ENCODE peak calls at places on chromosome 1, in four cellular contexts. M is CD8-positive, alpha-beta memory T cell; F is CD8-positive, alpha-beta T cell; R is spleen. U is an unnamed sample.

GRCh38 chr1:153849487-153850185 is 73.1 kb downstream of the GATAD2B start:
- DNase-seq in M (no peak), F (no peak), R (no peak), U (no peak)

GRCh38 chr1:242055921-242056320 is 57.0 kb upstream of the MAP1LC3C start:
- DNase-seq in R (no peak), F (no peak), M (no peak), U (no peak)

GRCh38 chr1:19344372-19344810 is 32.3 kb downstream of the SLC66A1 start:
- DNase-seq in M (peak; percentile 57), F (peak; percentile 21), R (no peak), U (no peak)

GRCh38 chr1:242890211-242890741 is 364.8 kb downstream of the CEP170 start:
- DNase-seq in F (no peak), M (no peak), R (no peak), U (peak; percentile 7)

GRCh38 chr1:216175714-216176113 is 247.5 kb downstream of the USH2A start:
- DNase-seq in F (no peak), M (no peak), R (no peak), U (peak; percentile 37)

GRCh38 chr1:50645147-50645546 is 221.9 kb upstream of the DMRTA2 start:
- DNase-seq in M (no peak), R (no peak), F (no peak), U (no peak)

GRCh38 chr1:89298461-89298860 is 25.8 kb upstream of the GBP5 start:
- DNase-seq in M (no peak), R (no peak), F (no peak), U (no peak)

GRCh38 chr1:198472123-198472522 is 68.4 kb downstream of the ATP6V1G3 start:
- DNase-seq in R (no peak), M (no peak), F (no peak), U (no peak)

GRCh38 chr1:161848676-161849075 is 82.6 kb downstream of the ATF6 start:
- DNase-seq in M (no peak), R (no peak), F (no peak), U (no peak)

GRCh38 chr1:88098881-88099280 is 585.2 kb upstream of the PKN2 start:
- DNase-seq in R (no peak), M (no peak), F (no peak), U (no peak)

GRCh38 chr1:2999571-2999970 is 21.7 kb upstream of the ACTRT2 start:
- DNase-seq in M (no peak), F (no peak), R (peak; percentile 28), U (no peak)

GRCh38 chr1:188371295-188371806 is 1542.6 kb downstream of the PLA2G4A start:
- DNase-seq in F (no peak), R (no peak), M (no peak), U (no peak)

GRCh38 chr1:161171696-161172095 is 5.5 kb downstream of the PPOX start:
- DNase-seq in M (no peak), R (peak; percentile 61), F (no peak), U (no peak)

GRCh38 chr1:47186267-47187185 is 3.3 kb downstream of the PDZK1IP1 start:
- DNase-seq in F (no peak), R (peak; percentile 69), M (no peak), U (no peak)

GRCh38 chr1:209132736-209133467 is 450.6 kb upstream of the CAMK1G start:
- DNase-seq in F (no peak), M (no peak), R (no peak), U (no peak)

GRCh38 chr1:94265931-94266330 is 28.5 kb upstream of the ARHGAP29 start:
- DNase-seq in M (no peak), R (no peak), F (no peak), U (no peak)

GRCh38 chr1:1463312-1463711 is 8.3 kb upstream of the ATAD3B start:
- DNase-seq in F (no peak), M (no peak), R (no peak), U (no peak)

GRCh38 chr1:203454986-203455471 is 20.6 kb upstream of the PRELP start:
- DNase-seq in F (no peak), R (no peak), M (no peak), U (no peak)

GRCh38 chr1:38119000-38119399 is 72.4 kb upstream of the POU3F1 start:
- DNase-seq in F (no peak), R (peak; percentile 12), M (no peak), U (no peak)

GRCh38 chr1:243924588-243925349 is 74.7 kb upstream of the AKT3 start:
- DNase-seq in M (no peak), R (no peak), F (no peak), U (no peak)

GRCh38 chr1:150487763-150488115 is 520 bp downstream of the TARS2 start:
- DNase-seq in M (no peak), F (no peak), R (peak; percentile 54), U (no peak)

GRCh38 chr1:245990315-245991022 is 516.6 kb downstream of the SMYD3 start:
- DNase-seq in F (no peak), R (no peak), M (no peak), U (no peak)

GRCh38 chr1:243345205-243345604 is 89.4 kb downstream of the SDCCAG8 start:
- DNase-seq in M (no peak), F (no peak), R (no peak), U (no peak)

GRCh38 chr1:47418681-47419272 is 2.7 kb downstream of the FOXE3 start:
- DNase-seq in R (no peak), F (no peak), M (no peak), U (no peak)

GRCh38 chr1:190170321-190170720 is 307.3 kb downstream of the BRINP3 start:
- DNase-seq in R (no peak), F (no peak), M (no peak), U (no peak)

GRCh38 chr1:228899421-228899956 is 164.2 kb downstream of the RHOU start:
- DNase-seq in R (peak; percentile 71), F (no peak), M (no peak), U (no peak)

GRCh38 chr1:54965624-54966340 is 14.6 kb upstream of the TMEM61 start:
- DNase-seq in M (no peak), F (no peak), R (peak; percentile 82), U (no peak)

GRCh38 chr1:54475357-54476230 is 69.4 kb upstream of the SSBP3 start:
- DNase-seq in F (peak; percentile 34), R (peak; percentile 80), M (peak; percentile 83), U (no peak)

GRCh38 chr1:6496360-6496704 is 4.9 kb upstream of the PLEKHG5 start:
- DNase-seq in R (no peak), F (no peak), M (no peak), U (no peak)

GRCh38 chr1:206735553-206736031 is 35.0 kb upstream of the IL19 start:
- DNase-seq in M (no peak), F (no peak), R (no peak), U (no peak)

GRCh38 chr1:36366091-36366661 is 19.5 kb downstream of the STK40 start:
- DNase-seq in F (peak; percentile 40), M (peak; percentile 73), R (peak; percentile 91), U (no peak)

GRCh38 chr1:230642263-230642959 is at the start of gene COG2:
- DNase-seq in F (peak; percentile 96), M (peak; percentile 94), R (peak; percentile 99), U (peak; percentile 82)

GRCh38 chr1:15858069-15858670 is 10.7 kb downstream of the SPEN start:
- DNase-seq in R (no peak), M (no peak), F (no peak), U (no peak)

GRCh38 chr1:169207825-169208520 is 101.5 kb downstream of the ATP1B1 start:
- DNase-seq in R (no peak), M (no peak), F (no peak), U (no peak)

DNA sequence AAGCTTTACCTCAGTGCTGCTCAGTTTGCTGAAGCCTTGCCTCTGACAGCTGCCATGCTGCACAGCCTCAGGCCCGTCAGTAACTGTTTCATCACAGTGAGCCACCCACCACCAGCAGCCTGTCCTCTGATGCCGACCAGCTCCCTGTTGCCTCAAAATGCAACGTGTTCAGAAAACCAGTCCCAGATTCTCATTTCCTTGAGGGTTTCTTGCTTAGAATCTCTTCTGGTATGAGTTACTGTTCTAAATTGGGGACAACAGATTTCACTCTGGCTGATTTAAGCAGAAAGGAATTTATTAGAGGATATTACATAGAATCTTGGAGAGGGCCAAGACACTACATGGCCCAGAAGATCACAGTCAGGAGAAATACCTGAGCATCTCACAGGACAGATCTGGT is 11.0 kb downstream of the UBL4B start:
- DNase-seq in F (no peak), M (no peak), R (peak; percentile 20), U (no peak)
- H3K4me3 ChIP-seq in F (no peak overlapping the region), M (no peak overlapping the region), R (no peak overlapping the region), U (no peak overlapping the region)

GRCh38 chr1:81492628-81493027 is 308.1 kb upstream of the ADGRL2 start:
- DNase-seq in R (no peak), F (no peak), M (no peak), U (no peak)
- H3K4me1 ChIP-seq in R (no peaks in the 10 kb centered on the region), F (no peaks in the 10 kb centered on the region), M (no peaks in the 10 kb centered on the region), U (no peaks in the 10 kb centered on the region)

GRCh38 chr1:25433389-25434186 is 2.9 kb downstream of the MACO1 start:
- DNase-seq in F (no peak), M (no peak), R (no peak), U (no peak)
- H3K4me3 ChIP-seq in F (no peak overlapping the region), M (no peak overlapping the region), R (no peak overlapping the region), U (no peak overlapping the region)

GRCh38 chr1:8467308-8467707 is 149.4 kb downstream of the SLC45A1 start:
- DNase-seq in R (no peak), M (no peak), F (no peak), U (no peak)
- H3K4me1 ChIP-seq in R (peaks cover 62% of the 10 kb centered on the region), M (peaks cover 17% of the 10 kb centered on the region), F (peaks cover 15% of the 10 kb centered on the region), U (peaks cover 6% of the 10 kb centered on the region)

GRCh38 chr1:194289569-194290266 is 1103.3 kb upstream of the B3GALT2 start:
- DNase-seq in F (peak; percentile 17), R (no peak), M (peak; percentile 73), U (no peak)
- H3K4me3 ChIP-seq in F (peak overlapping the region; percentile 2), R (no peak overlapping the region), M (no peak overlapping the region), U (no peak overlapping the region)

GRCh38 chr1:10939654-10940450 is 72.6 kb upstream of the TARDBP start:
- DNase-seq in M (no peak), R (no peak), F (no peak), U (no peak)

GRCh38 chr1:10938741-10939417 is 73.6 kb upstream of the TARDBP start:
- DNase-seq in M (no peak), R (no peak), F (no peak), U (no peak)

GRCh38 chr1:10935724-10936123 is 76.7 kb upstream of the TARDBP start:
- DNase-seq in M (no peak), R (no peak), F (no peak), U (no peak)

GRCh38 chr1:10935241-10935640 is 77.2 kb upstream of the TARDBP start:
- DNase-seq in M (no peak), R (no peak), F (no peak), U (no peak)

GRCh38 chr1:10936998-10937901 is 75.2 kb upstream of the TARDBP start:
- DNase-seq in M (no peak), F (no peak), R (no peak), U (no peak)
- H3K4me1 ChIP-seq in M (peaks cover 20% of the 10 kb centered on the region), F (peaks cover 49% of the 10 kb centered on the region), R (peaks cover 24% of the 10 kb centered on the region), U (peaks cover 4% of the 10 kb centered on the region)

U was measured in iPS DF 6.9.